ENCODE peak calls at places on chromosomes 1 and 21, in seven cellular contexts. L, T, V, N, X, R and Y are unnamed samples.

GRCh38 chr1:25675729-25676476 is 59.3 kb downstream of the MAN1C1 start:
- DNase-seq in X (no peak), L (no peak), R (no peak), V (peak; percentile 37), T (no peak), N (no peak), Y (no peak)

GRCh38 chr1:197453376-197454058 is 185.5 kb downstream of the CRB1 start:
- DNase-seq in L (no peak), R (no peak), X (no peak), T (no peak), N (no peak), V (no peak), Y (no peak)

GRCh38 chr1:46458846-46459245 is 30.8 kb upstream of the DMBX1 start:
- DNase-seq in R (no peak), L (no peak), T (no peak), X (no peak), V (no peak), N (no peak), Y (no peak)

GRCh38 chr1:187646536-187647128 is 817.9 kb downstream of the PLA2G4A start:
- DNase-seq in V (no peak), X (no peak), T (no peak), N (no peak), R (no peak), L (no peak), Y (no peak)

GRCh38 chr1:44484155-44484688 is 79.2 kb downstream of the RNF220 start:
- DNase-seq in N (no peak), L (no peak), V (no peak), R (no peak), X (no peak), T (peak; percentile 75), Y (no peak)

GRCh38 chr1:180235077-180235501 is 5.0 kb downstream of the LHX4 start:
- DNase-seq in L (no peak), T (no peak), X (no peak), V (peak; percentile 65), R (no peak), N (no peak), Y (no peak)

GRCh38 chr1:23433122-23433521 is 8.6 kb upstream of the TCEA3 start:
- DNase-seq in V (no peak), N (no peak), R (no peak), L (no peak), T (no peak), X (no peak), Y (no peak)

GRCh38 chr1:208298593-208299233 is 54.5 kb upstream of the PLXNA2 start:
- DNase-seq in X (peak; percentile 63), R (no peak), N (no peak), L (peak; percentile 99), V (no peak), T (no peak), Y (no peak)

GRCh38 chr1:243288062-243288461 is 32.2 kb downstream of the SDCCAG8 start:
- DNase-seq in X (no peak), T (no peak), R (no peak), N (no peak), L (no peak), V (no peak), Y (no peak)

GRCh38 chr1:201535778-201536245 is 3.1 kb upstream of the NAV1 start:
- DNase-seq in R (peak; percentile 61), T (no peak), L (no peak), X (no peak), V (no peak), N (no peak), Y (no peak)

GRCh38 chr1:151984313-151984956 is 9.2 kb downstream of the S100A10 start:
- DNase-seq in T (no peak), X (no peak), V (no peak), L (no peak), R (no peak), N (no peak), Y (no peak)

GRCh38 chr21:38440746-38441145 is 57.5 kb downstream of the ERG start:
- DNase-seq in L (no peak), R (no peak), V (no peak), N (no peak), T (peak; percentile 28), X (no peak), Y (no peak)

GRCh38 chr1:228867093-228867950 is 132.0 kb downstream of the RHOU start:
- DNase-seq in T (no peak), L (peak; percentile 19), R (no peak), V (no peak), N (peak; percentile 40), X (peak; percentile 16), Y (no peak)

GRCh38 chr1:46991083-46991923 is 32.2 kb upstream of the CYP4X1 start:
- DNase-seq in N (peak; percentile 10), X (no peak), R (no peak), T (peak; percentile 0), V (no peak), L (peak; percentile 15), Y (no peak)

GRCh38 chr1:95652423-95652958 is 418.5 kb downstream of the RWDD3 start:
- DNase-seq in N (no peak), V (no peak), T (no peak), L (no peak), R (no peak), X (no peak), Y (no peak)

GRCh38 chr1:88557044-88557443 is 127.0 kb upstream of the PKN2 start:
- DNase-seq in V (no peak), R (no peak), L (no peak), T (no peak), X (no peak), N (no peak), Y (no peak)

GRCh38 chr1:224338150-224338838 is 8.3 kb upstream of the NVL start:
- DNase-seq in V (no peak), L (no peak), R (no peak), T (no peak), N (no peak), X (no peak), Y (no peak)

GRCh38 chr1:39960461-39960958 is 5.6 kb downstream of the MFSD2A start:
- DNase-seq in T (no peak), N (no peak), R (no peak), L (no peak), X (peak; percentile 84), V (no peak), Y (no peak)
- H3K4me3 ChIP-seq in T (no peak overlapping the region), N (no peak overlapping the region), R (no peak overlapping the region), L (no peak overlapping the region), X (no peak overlapping the region), V (no peak overlapping the region), Y (no peak overlapping the region)

GRCh38 chr1:205531191-205532025 is 26.9 kb downstream of the CDK18 start:
- DNase-seq in L (no peak), N (no peak), V (peak; percentile 70), X (no peak), R (no peak), T (no peak), Y (no peak)
- H3K4me3 ChIP-seq in L (no peak overlapping the region), N (no peak overlapping the region), V (no peak overlapping the region), X (no peak overlapping the region), R (no peak overlapping the region), T (no peak overlapping the region), Y (no peak overlapping the region)

GRCh38 chr1:85465791-85466134 is 804 bp upstream of the DDAH1 start:
- DNase-seq in T (peak; percentile 44), L (no peak), V (no peak), R (no peak), X (no peak), N (no peak), Y (no peak)

GRCh38 chr1:85464497-85465098 is 361 bp downstream of the DDAH1 start:
- DNase-seq in V (peak; percentile 91), R (peak; percentile 62), X (peak; percentile 80), T (peak; percentile 80), N (no peak), L (no peak), Y (no peak)

GRCh38 chr1:85462931-85463665 is 1.9 kb downstream of the DDAH1 start:
- DNase-seq in R (no peak), X (no peak), V (no peak), N (no peak), T (no peak), L (no peak), Y (no peak)

GRCh38 chr1:85465099-85465790 is at the start of gene DDAH1:
- DNase-seq in X (peak; percentile 83), R (peak; percentile 24), N (peak; percentile 75), V (peak; percentile 86), T (peak; percentile 50), L (no peak), Y (no peak)

DNA sequence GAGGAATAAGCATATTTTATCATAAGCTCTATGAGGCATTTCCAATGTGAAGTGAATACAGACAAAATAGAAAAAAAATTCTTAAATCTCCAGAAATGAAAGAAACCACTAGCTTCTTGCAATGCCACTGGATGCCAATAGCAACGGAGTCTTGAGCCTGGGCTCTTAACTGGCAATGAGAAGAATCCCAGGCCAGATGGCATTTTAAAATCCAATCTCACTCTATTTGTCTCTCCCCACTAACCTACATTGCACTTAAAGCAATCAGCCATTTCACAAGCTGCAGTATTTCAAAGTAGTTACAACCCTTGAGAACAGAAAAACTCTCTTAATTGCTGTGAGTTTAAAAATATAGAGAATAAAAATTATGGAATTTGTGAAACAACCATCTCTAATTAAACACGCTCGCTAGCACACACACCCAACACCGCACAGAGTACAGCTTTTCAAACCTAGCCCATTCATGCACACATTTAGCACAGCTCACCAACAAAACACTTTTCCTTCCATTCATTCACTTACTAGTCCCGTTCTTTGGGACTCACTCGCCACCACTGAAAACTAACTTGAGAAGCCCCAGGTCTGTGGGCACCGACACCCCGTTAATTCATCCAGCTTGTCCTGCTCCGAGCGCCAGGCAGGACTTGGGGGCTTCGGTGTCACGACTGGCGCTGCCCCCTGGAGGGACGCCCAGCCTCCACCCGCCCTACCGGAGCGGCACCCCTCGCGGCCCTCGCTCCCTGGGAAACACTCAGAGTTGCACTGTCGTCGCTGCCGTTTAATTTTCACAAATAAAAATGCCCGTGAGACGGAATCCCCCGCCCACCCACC is 1.1 kb downstream of the DDAH1 start:
- DNase-seq in N (no peak), X (no peak), V (no peak), T (no peak), R (no peak), L (no peak), Y (no peak)
- H3K4me3 ChIP-seq in N (peak overlapping the region; percentile 77), X (peak overlapping the region; percentile 62), V (peak overlapping the region; percentile 35), T (peak overlapping the region; percentile 85), R (peak overlapping the region; percentile 42), L (peak overlapping the region; percentile 68), Y (peak overlapping the region; percentile 94)

GRCh38 chr1:159960721-159961381 is 6.8 kb upstream of the SLAMF9 start:
- DNase-seq in V (peak; percentile 83), X (peak; percentile 81), R (no peak), L (no peak), N (no peak), T (peak; percentile 97), Y (no peak)

GRCh38 chr1:159958721-159959380 is 4.8 kb upstream of the SLAMF9 start:
- DNase-seq in X (no peak), N (no peak), L (no peak), R (no peak), V (no peak), T (no peak), Y (no peak)

GRCh38 chr1:159959451-159959850 is 5.4 kb upstream of the SLAMF9 start:
- DNase-seq in T (peak; percentile 46), R (no peak), V (no peak), N (no peak), X (no peak), L (no peak), Y (no peak)

GRCh38 chr1:159964144-159964543 is 10.1 kb upstream of the SLAMF9 start:
- DNase-seq in R (no peak), N (no peak), L (no peak), V (no peak), X (no peak), T (no peak), Y (no peak)

DNA sequence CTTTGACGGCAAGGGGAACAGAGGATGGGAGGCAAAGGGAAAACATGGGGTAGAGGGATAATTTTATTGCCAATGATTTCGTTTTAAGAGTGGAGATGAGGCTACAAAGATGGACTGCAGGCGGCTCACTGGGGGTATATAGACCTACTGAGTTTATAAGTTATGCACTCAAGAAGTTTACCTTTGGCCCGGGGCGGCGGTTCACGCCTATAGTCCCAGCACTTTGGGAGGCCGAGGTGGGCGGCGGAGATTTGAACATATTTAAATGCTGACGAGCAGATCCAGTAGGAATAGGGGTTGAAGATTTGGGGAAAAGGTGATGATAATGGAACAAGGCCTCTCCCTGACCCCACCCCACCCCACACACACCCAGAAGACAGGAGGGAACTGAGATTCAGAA is 8.1 kb upstream of the SLAMF9 start:
- DNase-seq in L (no peak), V (no peak), T (no peak), X (no peak), N (no peak), R (no peak), Y (no peak)
- H3K4me3 ChIP-seq in L (no peak overlapping the region), V (no peak overlapping the region), T (no peak overlapping the region), X (peak overlapping the region; percentile 30), N (no peak overlapping the region), R (no peak overlapping the region), Y (no peak overlapping the region)